ENCODE peak calls at places on chromosomes 12 and 14, in five cellular contexts. One of them, this sample, is unnamed.

GRCh38 chr14:100031506-100032281 is 33.5 kb upstream of the EVL start:
- DNase-seq in HFFc6: peak
- DNase-seq in body of pancreas: no peak
- DNase-seq in prostate gland: peak
- DNase-seq in CD4-positive, alpha-beta T cell: no peak
- DNase-seq in this sample: no peak

GRCh38 chr12:68378859-68379628 is 46.9 kb upstream of the MDM1 start:
- DNase-seq in CD4-positive, alpha-beta T cell: no peak
- DNase-seq in body of pancreas: no peak
- DNase-seq in prostate gland: peak
- DNase-seq in HFFc6: no peak
- DNase-seq in this sample: no peak

GRCh38 chr12:131759176-131759575 is 48.3 kb downstream of the SFSWAP start:
- DNase-seq in HFFc6: no peak
- DNase-seq in prostate gland: no peak
- DNase-seq in CD4-positive, alpha-beta T cell: no peak
- DNase-seq in body of pancreas: no peak
- DNase-seq in this sample: no peak

GRCh38 chr12:27193854-27194544 is 50.1 kb upstream of the STK38L start:
- DNase-seq in body of pancreas: peak
- DNase-seq in CD4-positive, alpha-beta T cell: no peak
- DNase-seq in HFFc6: peak
- DNase-seq in prostate gland: peak
- DNase-seq in this sample: no peak

GRCh38 chr12:77847665-77848431 is 17.2 kb downstream of the NAV3 start:
- DNase-seq in CD4-positive, alpha-beta T cell: no peak
- DNase-seq in body of pancreas: no peak
- DNase-seq in prostate gland: peak
- DNase-seq in HFFc6: peak
- DNase-seq in this sample: no peak

GRCh38 chr12:5101686-5102085 is 58.0 kb downstream of the KCNA5 start:
- DNase-seq in HFFc6: no peak
- DNase-seq in body of pancreas: no peak
- DNase-seq in prostate gland: no peak
- DNase-seq in CD4-positive, alpha-beta T cell: no peak
- DNase-seq in this sample: no peak

GRCh38 chr12:111455448-111456320 is 50.0 kb downstream of the SH2B3 start:
- DNase-seq in prostate gland: no peak
- DNase-seq in body of pancreas: no peak
- DNase-seq in CD4-positive, alpha-beta T cell: no peak
- DNase-seq in HFFc6: peak
- DNase-seq in this sample: no peak

GRCh38 chr12:130429656-130430505 is 92.2 kb downstream of the PIWIL1 start:
- DNase-seq in CD4-positive, alpha-beta T cell: no peak
- DNase-seq in prostate gland: no peak
- DNase-seq in HFFc6: no peak
- DNase-seq in body of pancreas: no peak
- DNase-seq in this sample: no peak

GRCh38 chr12:24780969-24781368 is 167.9 kb downstream of the BCAT1 start:
- DNase-seq in body of pancreas: no peak
- DNase-seq in CD4-positive, alpha-beta T cell: no peak
- DNase-seq in prostate gland: no peak
- DNase-seq in HFFc6: peak
- DNase-seq in this sample: no peak

GRCh38 chr12:94318178-94318577 is 141.5 kb downstream of the CEP83 start:
- DNase-seq in HFFc6: no peak
- DNase-seq in prostate gland: no peak
- DNase-seq in CD4-positive, alpha-beta T cell: no peak
- DNase-seq in body of pancreas: no peak
- DNase-seq in this sample: no peak

GRCh38 chr14:36773136-36773540 is 111.5 kb downstream of the PAX9 start:
- DNase-seq in prostate gland: no peak
- DNase-seq in body of pancreas: no peak
- DNase-seq in HFFc6: no peak
- DNase-seq in CD4-positive, alpha-beta T cell: no peak
- DNase-seq in this sample: no peak

GRCh38 chr12:28535216-28535615 is 345.0 kb downstream of the CCDC91 start:
- DNase-seq in CD4-positive, alpha-beta T cell: no peak
- DNase-seq in HFFc6: peak
- DNase-seq in body of pancreas: no peak
- DNase-seq in prostate gland: no peak
- DNase-seq in this sample: no peak

GRCh38 chr12:89707992-89708792 is 446 bp downstream of the ATP2B1 start:
- DNase-seq in body of pancreas: peak
- DNase-seq in CD4-positive, alpha-beta T cell: peak
- DNase-seq in prostate gland: peak
- DNase-seq in HFFc6: no peak
- DNase-seq in this sample: no peak

GRCh38 chr12:124740691-124741137 is 123.0 kb downstream of the SCARB1 start:
- DNase-seq in HFFc6: peak
- DNase-seq in body of pancreas: no peak
- DNase-seq in prostate gland: no peak
- DNase-seq in CD4-positive, alpha-beta T cell: no peak
- DNase-seq in this sample: no peak

GRCh38 chr14:68656452-68656851 is 136.4 kb downstream of the ZFP36L1 start:
- DNase-seq in HFFc6: no peak
- DNase-seq in prostate gland: no peak
- DNase-seq in CD4-positive, alpha-beta T cell: no peak
- DNase-seq in body of pancreas: no peak
- DNase-seq in this sample: no peak

GRCh38 chr12:121072147-121072546 is 33.1 kb upstream of the OASL start:
- DNase-seq in CD4-positive, alpha-beta T cell: no peak
- DNase-seq in body of pancreas: no peak
- DNase-seq in prostate gland: no peak
- DNase-seq in HFFc6: no peak
- DNase-seq in this sample: no peak

GRCh38 chr14:99774526-99775307 is 18.5 kb upstream of the EML1 start:
- DNase-seq in prostate gland: no peak
- DNase-seq in body of pancreas: peak
- DNase-seq in HFFc6: no peak
- DNase-seq in CD4-positive, alpha-beta T cell: no peak
- DNase-seq in this sample: no peak

GRCh38 chr12:65803253-65803652 is 21.0 kb upstream of the HMGA2 start:
- DNase-seq in CD4-positive, alpha-beta T cell: no peak
- DNase-seq in prostate gland: no peak
- DNase-seq in HFFc6: no peak
- DNase-seq in body of pancreas: no peak
- DNase-seq in this sample: no peak

GRCh38 chr12:1972856-1973317 is 31.4 kb downstream of the DCP1B start:
- DNase-seq in CD4-positive, alpha-beta T cell: no peak
- DNase-seq in prostate gland: peak
- DNase-seq in body of pancreas: no peak
- DNase-seq in HFFc6: peak
- DNase-seq in this sample: no peak

GRCh38 chr12:120620624-120621023 is 19.8 kb upstream of the CABP1 start:
- DNase-seq in HFFc6: no peak
- DNase-seq in body of pancreas: no peak
- DNase-seq in prostate gland: no peak
- DNase-seq in CD4-positive, alpha-beta T cell: no peak
- DNase-seq in this sample: no peak

GRCh38 chr12:162467-163307 is 51.3 kb downstream of the SLC6A12 start:
- DNase-seq in prostate gland: no peak
- DNase-seq in HFFc6: no peak
- DNase-seq in body of pancreas: no peak
- DNase-seq in CD4-positive, alpha-beta T cell: no peak
- DNase-seq in this sample: no peak

GRCh38 chr12:34392741-34393085 is 370.4 kb downstream of the ALG10 start:
- DNase-seq in body of pancreas: no peak
- DNase-seq in CD4-positive, alpha-beta T cell: no peak
- DNase-seq in prostate gland: no peak
- DNase-seq in HFFc6: no peak
- DNase-seq in this sample: no peak

GRCh38 chr12:41545761-41546160 is 357.6 kb downstream of the PDZRN4 start:
- DNase-seq in CD4-positive, alpha-beta T cell: no peak
- DNase-seq in body of pancreas: no peak
- DNase-seq in prostate gland: no peak
- DNase-seq in HFFc6: no peak
- DNase-seq in this sample: no peak

GRCh38 chr12:115312901-115313300 is 628.9 kb upstream of the TBX3 start:
- DNase-seq in CD4-positive, alpha-beta T cell: no peak
- DNase-seq in body of pancreas: no peak
- DNase-seq in prostate gland: no peak
- DNase-seq in HFFc6: no peak
- DNase-seq in this sample: no peak

GRCh38 chr12:18807714-18808113 is 69.8 kb downstream of the CAPZA3 start:
- DNase-seq in HFFc6: no peak
- DNase-seq in prostate gland: no peak
- DNase-seq in CD4-positive, alpha-beta T cell: no peak
- DNase-seq in body of pancreas: no peak
- DNase-seq in this sample: no peak

DNA sequence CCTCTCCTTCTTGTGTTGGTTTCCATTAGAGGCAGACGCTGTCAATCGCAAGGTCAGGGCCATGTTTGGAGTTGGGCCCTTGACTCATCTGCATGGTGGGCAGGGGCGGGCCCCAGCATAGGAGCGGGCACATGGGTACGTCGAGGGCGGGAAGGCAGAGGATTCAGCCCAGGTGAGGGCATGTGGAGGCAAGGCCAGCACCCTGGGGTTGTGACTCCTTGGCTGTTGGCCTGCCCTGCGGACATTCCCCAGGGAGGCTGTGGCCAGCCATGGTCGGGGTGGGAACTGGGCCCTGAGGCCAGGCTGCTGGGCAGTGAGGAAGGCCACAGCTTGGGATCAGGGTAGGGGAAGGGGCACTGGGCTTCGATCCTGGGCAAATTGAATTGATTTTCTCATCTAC is 10.3 kb downstream of the RPS6KL1 start:
- DNase-seq in HFFc6: no peak
- DNase-seq in body of pancreas: no peak
- DNase-seq in CD4-positive, alpha-beta T cell: no peak
- DNase-seq in prostate gland: no peak
- DNase-seq in this sample: no peak
- TF ChIP-seq CTCF in HFFc6: no peak
- TF ChIP-seq CTCF in body of pancreas: no peak
- TF ChIP-seq CTCF in CD4-positive, alpha-beta T cell: no peak
- TF ChIP-seq CTCF in prostate gland: no peak
- TF ChIP-seq CTCF in this sample: no peak

GRCh38 chr14:22096511-22096890 is 422.9 kb upstream of the OR4E1 start:
- DNase-seq in CD4-positive, alpha-beta T cell: no peak
- DNase-seq in HFFc6: no peak
- DNase-seq in prostate gland: no peak
- DNase-seq in body of pancreas: no peak
- DNase-seq in this sample: no peak

GRCh38 chr14:22097072-22097471 is 423.5 kb upstream of the OR4E1 start:
- DNase-seq in HFFc6: no peak
- DNase-seq in body of pancreas: no peak
- DNase-seq in prostate gland: no peak
- DNase-seq in CD4-positive, alpha-beta T cell: no peak
- DNase-seq in this sample: no peak

GRCh38 chr14:22098435-22098834 is 424.8 kb upstream of the OR4E1 start:
- DNase-seq in prostate gland: no peak
- DNase-seq in body of pancreas: no peak
- DNase-seq in CD4-positive, alpha-beta T cell: no peak
- DNase-seq in HFFc6: no peak
- DNase-seq in this sample: no peak

GRCh38 chr14:22097606-22098292 is 424.1 kb upstream of the OR4E1 start:
- DNase-seq in body of pancreas: no peak
- DNase-seq in prostate gland: no peak
- DNase-seq in HFFc6: no peak
- DNase-seq in CD4-positive, alpha-beta T cell: no peak
- DNase-seq in this sample: no peak

DNA sequence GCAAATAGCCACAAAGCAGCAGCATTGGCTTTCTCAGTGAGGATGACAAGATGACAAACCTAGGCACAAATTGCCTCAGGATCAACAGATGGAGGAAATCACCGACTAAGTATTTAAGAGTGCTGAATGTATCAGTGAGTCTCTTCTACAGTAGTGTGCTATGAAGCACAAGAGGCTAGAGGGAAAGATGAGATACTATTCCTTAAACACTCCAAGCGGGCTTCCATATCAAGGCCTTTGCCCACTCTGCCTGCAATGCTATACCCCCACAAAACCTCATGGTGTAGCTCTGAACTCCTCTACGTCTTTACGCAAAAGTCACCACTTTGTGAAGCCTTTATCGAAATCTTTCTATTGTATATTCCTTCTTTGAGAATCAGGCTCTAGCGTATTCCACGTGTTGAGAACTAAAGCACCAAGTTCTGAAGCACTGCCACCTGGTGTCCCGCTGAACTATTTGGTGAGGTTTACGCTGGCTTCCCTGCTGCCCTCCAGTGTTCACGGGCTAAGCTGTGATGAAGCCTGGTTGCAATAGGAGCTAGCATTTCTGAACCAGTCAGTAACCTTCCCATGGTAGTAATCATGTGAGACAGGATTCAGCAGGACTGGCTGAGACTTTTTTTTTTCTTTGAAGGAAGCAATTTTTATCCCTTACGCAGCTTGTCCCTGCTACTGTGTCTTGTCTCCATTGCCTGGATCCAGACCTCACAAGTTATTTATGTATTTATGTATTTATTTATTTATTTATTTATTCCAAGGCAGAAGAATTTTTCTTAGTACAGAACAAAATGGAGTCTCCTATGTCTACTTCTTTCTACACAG is 426.5 kb upstream of the OR4E1 start:
- DNase-seq in body of pancreas: peak
- DNase-seq in prostate gland: peak
- DNase-seq in CD4-positive, alpha-beta T cell: peak
- DNase-seq in HFFc6: no peak
- DNase-seq in this sample: no peak
- TF ChIP-seq CTCF in body of pancreas: peak
- TF ChIP-seq CTCF in prostate gland: no peak
- TF ChIP-seq CTCF in CD4-positive, alpha-beta T cell: peak
- TF ChIP-seq CTCF in HFFc6: no peak
- TF ChIP-seq CTCF in this sample: peak

DNA sequence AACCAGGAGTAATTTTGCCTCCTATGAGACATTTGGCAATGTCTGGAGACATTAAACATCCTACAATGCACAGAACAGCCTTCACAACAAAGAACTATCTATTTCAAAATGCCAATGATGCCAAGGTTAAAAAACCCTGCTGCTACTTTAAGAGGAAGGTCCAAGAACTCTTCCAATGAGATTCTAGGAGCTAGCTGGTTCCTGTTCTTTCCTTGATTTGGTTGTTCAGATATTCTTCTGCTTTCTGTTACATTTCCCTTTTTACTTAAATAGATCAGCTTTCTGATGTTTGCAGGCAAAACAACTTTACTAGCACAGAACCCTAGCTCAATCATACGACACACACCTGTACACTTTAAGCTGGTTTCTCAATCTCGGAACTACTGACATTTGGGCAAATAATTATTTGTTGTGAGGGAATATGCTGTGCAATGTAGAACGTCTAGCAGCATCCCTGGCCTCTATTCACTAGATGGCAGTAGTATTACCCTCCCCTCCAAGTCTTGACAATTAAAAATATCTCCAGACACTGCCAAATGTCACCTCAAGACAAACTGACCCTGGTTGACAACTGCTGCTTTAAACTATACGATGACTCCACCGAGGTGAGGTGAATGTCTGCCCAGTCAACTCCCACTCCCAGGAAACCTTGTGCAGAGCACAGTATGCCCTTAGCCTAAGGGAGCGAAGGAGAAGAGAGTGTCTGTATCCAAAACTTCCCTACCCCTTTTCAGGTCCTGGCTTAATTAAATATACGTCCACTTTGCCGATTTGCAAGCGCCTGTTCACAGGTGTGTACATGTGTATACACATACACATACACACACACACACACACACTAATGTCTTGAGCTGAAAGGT is 4.4 kb downstream of the BLTP3B start:
- DNase-seq in prostate gland: no peak
- DNase-seq in body of pancreas: no peak
- DNase-seq in HFFc6: no peak
- DNase-seq in CD4-positive, alpha-beta T cell: no peak
- DNase-seq in this sample: no peak
- TF ChIP-seq CTCF in prostate gland: no peak
- TF ChIP-seq CTCF in body of pancreas: no peak
- TF ChIP-seq CTCF in HFFc6: peak
- TF ChIP-seq CTCF in CD4-positive, alpha-beta T cell: peak
- TF ChIP-seq CTCF in this sample: peak

GRCh38 chr14:60212503-60213371 is 36.3 kb upstream of the PPM1A start:
- DNase-seq in body of pancreas: no peak
- DNase-seq in prostate gland: no peak
- DNase-seq in CD4-positive, alpha-beta T cell: no peak
- DNase-seq in HFFc6: no peak
- DNase-seq in this sample: no peak
- TF ChIP-seq CTCF in body of pancreas: no peak
- TF ChIP-seq CTCF in prostate gland: no peak
- TF ChIP-seq CTCF in CD4-positive, alpha-beta T cell: no peak
- TF ChIP-seq CTCF in HFFc6: no peak
- TF ChIP-seq CTCF in this sample: no peak

This sample was measured in D721Med.